ENCODE peak calls at places on chromosomes 12 and 14, in six cellular contexts. V is fibroblast of lung, D is DND-41, H is left ventricle myocardium inferior, M is A549, B is PC-9. O is an unnamed sample.

GRCh38 chr14:98906123-98906995 is 365.6 kb downstream of the BCL11B start:
- DNase-seq in V (peak), D (no peak), H (no peak), M (peak), B (no peak), O (no peak)

GRCh38 chr12:103441437-103442186 is 54.2 kb downstream of the C12orf42 start:
- DNase-seq in V (no peak), D (peak), H (no peak), M (no peak), B (no peak), O (peak)

GRCh38 chr12:116172224-116172849 is 105.2 kb downstream of the MED13L start:
- DNase-seq in V (no peak), D (no peak), H (no peak), M (no peak), B (peak), O (peak)

GRCh38 chr12:6311822-6312528 is 1.5 kb downstream of the PLEKHG6 start:
- DNase-seq in V (no peak), D (no peak), H (no peak), M (no peak), B (no peak), O (no peak)

GRCh38 chr14:95434161-95434560 is 82.3 kb downstream of the SYNE3 start:
- DNase-seq in V (no peak), D (no peak), H (no peak), M (no peak), B (no peak), O (no peak)

GRCh38 chr14:50542941-50543418 is 10.6 kb upstream of the MAP4K5 start:
- DNase-seq in V (peak), D (peak), H (no peak), M (peak), B (peak), O (peak)

GRCh38 chr12:113862570-113863454 is 103.3 kb downstream of the RBM19 start:
- DNase-seq in V (peak), D (peak), H (no peak), M (no peak), B (no peak), O (peak)

GRCh38 chr12:105107176-105107496 is 395 bp upstream of the WASHC4 start:
- DNase-seq in V (peak), D (no peak), H (no peak), M (no peak), B (no peak), O (no peak)

GRCh38 chr14:100084591-100084990 is 19.4 kb downstream of the EVL start:
- DNase-seq in V (no peak), D (no peak), H (no peak), M (no peak), B (no peak), O (no peak)

GRCh38 chr12:123532021-123532420 is 1.5 kb downstream of the RILPL1 start:
- DNase-seq in V (no peak), D (peak), H (no peak), M (no peak), B (no peak), O (peak)

GRCh38 chr14:61113561-61113960 is 132.5 kb downstream of the SLC38A6 start:
- DNase-seq in V (no peak), D (no peak), H (no peak), M (no peak), B (no peak), O (no peak)

GRCh38 chr14:55448146-55448614 is 7.8 kb upstream of the TBPL2 start:
- DNase-seq in V (peak), D (no peak), H (no peak), M (peak), B (peak), O (no peak)

GRCh38 chr12:230925-231671 is 17.1 kb upstream of the SLC6A12 start:
- DNase-seq in V (no peak), D (no peak), H (no peak), M (no peak), B (no peak), O (no peak)

GRCh38 chr14:91333640-91334039 is 84.0 kb downstream of the CCDC88C start:
- DNase-seq in V (no peak), D (no peak), H (no peak), M (no peak), B (no peak), O (peak)

GRCh38 chr12:65536876-65537661 is 258.6 kb downstream of the MSRB3 start:
- DNase-seq in V (peak), D (no peak), H (no peak), M (peak), B (peak), O (peak)

GRCh38 chr12:30898846-30899245 is 27.7 kb upstream of the TSPAN11 start:
- DNase-seq in V (no peak), D (no peak), H (no peak), M (no peak), B (no peak), O (no peak)

GRCh38 chr12:2745655-2746054 is 49.1 kb upstream of the FKBP4 start:
- DNase-seq in V (peak), D (no peak), H (no peak), M (no peak), B (no peak), O (no peak)

GRCh38 chr12:46946137-46946536 is 120.3 kb upstream of the SLC38A4 start:
- DNase-seq in V (no peak), D (no peak), H (no peak), M (no peak), B (no peak), O (no peak)

GRCh38 chr12:46942579-46942978 is 116.8 kb upstream of the SLC38A4 start:
- DNase-seq in V (no peak), D (no peak), H (no peak), M (no peak), B (peak), O (no peak)

GRCh38 chr12:46944771-46945170 is 119.0 kb upstream of the SLC38A4 start:
- DNase-seq in V (no peak), D (no peak), H (no peak), M (no peak), B (no peak), O (no peak)

GRCh38 chr12:46945591-46945990 is 119.8 kb upstream of the SLC38A4 start:
- DNase-seq in V (no peak), D (no peak), H (no peak), M (no peak), B (no peak), O (no peak)

DNA sequence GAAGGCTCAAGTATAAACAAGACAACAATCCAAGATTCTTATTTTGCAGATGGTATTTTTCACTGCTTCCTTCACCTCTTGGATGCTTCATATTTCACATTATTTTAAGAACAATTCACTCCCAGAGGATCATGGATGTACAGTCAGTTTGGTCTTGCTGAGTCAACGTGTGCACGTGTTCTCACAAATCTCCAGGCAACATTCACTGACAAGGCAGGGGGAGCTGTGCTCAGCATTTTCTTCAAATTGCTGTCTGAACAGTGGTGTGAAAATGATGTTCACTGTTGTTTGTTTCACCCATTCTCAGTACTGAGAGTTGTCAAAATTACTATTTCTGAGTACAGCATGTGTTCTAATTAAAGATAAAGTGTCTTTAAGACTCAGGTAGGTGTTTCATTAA is 118.3 kb upstream of the SLC38A4 start:
- DNase-seq in V (peak), D (no peak), H (no peak), M (no peak), B (no peak), O (no peak)
- TF ChIP-seq CTCF in V (peak), D (no peak), H (peak), M (no peak), B (no peak), O (no peak)

DNA sequence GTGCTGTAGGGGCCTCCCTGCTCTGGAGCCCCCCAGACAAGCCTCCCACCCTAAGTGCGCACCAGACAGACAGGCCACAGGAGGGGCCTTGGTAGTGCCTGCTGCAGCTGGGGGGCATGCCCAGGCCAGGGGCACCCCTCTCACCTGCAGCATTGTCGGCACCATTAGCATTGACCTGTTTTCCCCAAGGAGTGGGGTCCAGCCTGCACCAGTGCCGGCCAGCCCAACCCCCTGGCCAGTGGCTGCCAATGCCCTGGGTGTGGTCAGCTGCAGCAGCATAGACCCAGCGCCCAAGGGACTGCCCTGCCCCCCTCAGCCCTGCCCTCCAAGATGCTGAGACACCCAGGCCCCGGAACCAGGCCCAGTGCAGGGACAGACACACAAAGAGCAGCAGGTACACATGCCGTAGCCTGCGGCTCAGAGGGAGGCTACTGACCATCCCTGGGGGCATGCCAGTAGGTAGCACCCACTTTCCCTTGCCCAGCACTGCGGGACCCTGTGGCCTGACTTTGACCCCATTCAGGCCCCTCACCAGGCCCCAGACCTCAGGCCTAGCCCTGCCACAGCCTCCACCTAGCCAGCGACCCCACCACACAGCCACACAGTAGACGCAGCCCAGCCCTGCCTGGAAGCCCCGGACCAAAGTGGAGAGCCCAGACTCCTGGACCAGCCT is 1.0 kb downstream of the AHNAK2 start:
- DNase-seq in V (no peak), D (no peak), H (peak), M (no peak), B (no peak), O (no peak)
- H3K4me3 ChIP-seq in V (peak), D (no peak), H (peak), M (peak), B (peak), O (no peak)

GRCh38 chr12:132554857-132555630 is 55.3 kb downstream of the LRCOL1 start:
- DNase-seq in V (no peak), D (peak), H (no peak), M (peak), B (no peak), O (no peak)
- TF ChIP-seq CTCF in V (no peak), D (peak), H (peak), M (peak), B (peak), O (peak)

GRCh38 chr12:72300728-72301127 is 28.6 kb downstream of the TRHDE start:
- DNase-seq in V (no peak), D (no peak), H (no peak), M (no peak), B (no peak), O (no peak)
- H3K4me3 ChIP-seq in V (no peak), D (no peak), H (no peak), M (no peak), B (no peak), O (no peak)

GRCh38 chr12:110600254-110600653 is 13.7 kb upstream of the TCTN1 start:
- DNase-seq in V (peak), D (no peak), H (no peak), M (peak), B (peak), O (peak)
- TF ChIP-seq CTCF in V (peak), D (peak), H (peak), M (peak), B (peak), O (peak)

O was measured in GM12865.